ENCODE peak calls at places on chromosomes 7 and 10, in eight cellular contexts. I is pancreas, P is spleen, T is A549, S is breast epithelium, Y is ovary, F is mammary epithelial cell, M is fibroblast of lung. V is an unnamed sample. For H3K4me1, the result is how much of the 10 kb centered on the place peaks cover.

GRCh38 chr7:87113077-87113476 is 39.2 kb upstream of the DMTF1 start:
- DNase-seq in S (no peak), M (peak), Y (no peak), F (no peak), P (no peak), T (no peak), I (peak), V (no peak)

GRCh38 chr10:72278668-72279393 is 5.1 kb downstream of the DDIT4 start:
- DNase-seq in T (no peak), P (no peak), Y (no peak), S (no peak), F (no peak), I (no peak), M (no peak), V (no peak)

GRCh38 chr10:15842493-15843169 is 17.7 kb downstream of the MINDY3 start:
- DNase-seq in P (no peak), T (no peak), M (peak), S (no peak), F (no peak), Y (no peak), I (no peak), V (no peak)

GRCh38 chr7:93194368-93194767 is 31.9 kb downstream of the HEPACAM2 start:
- DNase-seq in I (no peak), M (peak), S (no peak), P (no peak), Y (no peak), T (no peak), F (peak), V (no peak)

GRCh38 chr7:66429498-66430163 is 199.1 kb upstream of the KCTD7 start:
- DNase-seq in S (no peak), I (no peak), P (no peak), T (no peak), Y (no peak), F (peak), M (no peak), V (no peak)

GRCh38 chr10:43138757-43139241 is 554 bp downstream of the CSGALNACT2 start:
- DNase-seq in P (peak), M (peak), S (no peak), I (no peak), T (peak), F (peak), Y (no peak), V (no peak)

GRCh38 chr7:106417273-106417902 is 132.6 kb upstream of the NAMPT start:
- DNase-seq in I (no peak), S (no peak), T (peak), P (no peak), Y (no peak), F (peak), M (no peak), V (no peak)

GRCh38 chr10:92656266-92656961 is 33.3 kb upstream of the HHEX start:
- DNase-seq in P (no peak), I (no peak), F (no peak), T (no peak), M (no peak), S (no peak), Y (no peak), V (no peak)

GRCh38 chr7:41792099-41792498 is 89.2 kb upstream of the INHBA start:
- DNase-seq in M (no peak), T (no peak), Y (no peak), I (no peak), S (no peak), P (no peak), F (peak), V (no peak)

GRCh38 chr10:74011762-74012161 is 13.8 kb downstream of the VCL start:
- DNase-seq in T (no peak), I (no peak), Y (no peak), F (peak), S (no peak), P (no peak), M (peak), V (no peak)

GRCh38 chr7:1225462-1226154 is 7.1 kb upstream of the UNCX start:
- DNase-seq in F (no peak), I (no peak), P (no peak), Y (no peak), S (no peak), T (peak), M (no peak), V (peak)

GRCh38 chr7:151272877-151273276 is 24.4 kb upstream of the SMARCD3 start:
- DNase-seq in Y (no peak), I (no peak), S (no peak), P (no peak), F (no peak), T (no peak), M (no peak), V (no peak)

GRCh38 chr7:1369856-1370657 is 89.2 kb downstream of the MICALL2 start:
- DNase-seq in S (no peak), M (no peak), T (no peak), Y (no peak), F (no peak), P (no peak), I (no peak), V (no peak)

GRCh38 chr10:122388287-122388997 is 13.9 kb downstream of the PLEKHA1 start:
- DNase-seq in T (no peak), S (no peak), I (no peak), Y (no peak), M (no peak), F (no peak), P (no peak), V (no peak)

GRCh38 chr7:140478361-140479061 is 794 bp downstream of the MKRN1 start:
- DNase-seq in T (peak), P (no peak), Y (peak), M (peak), S (peak), I (peak), F (peak), V (no peak)

GRCh38 chr7:26147030-26147429 is 5.0 kb upstream of the NFE2L3 start:
- DNase-seq in Y (no peak), P (no peak), S (no peak), I (no peak), M (no peak), T (no peak), F (peak), V (no peak)

GRCh38 chr10:24762966-24763623 is 39.4 kb upstream of the ARHGAP21 start:
- DNase-seq in S (no peak), P (no peak), I (no peak), T (peak), F (peak), Y (no peak), M (peak), V (no peak)

GRCh38 chr7:36949711-36950600 is 225.7 kb upstream of the AOAH start:
- DNase-seq in Y (no peak), S (no peak), F (no peak), T (no peak), P (no peak), I (peak), M (no peak), V (no peak)

GRCh38 chr10:101694056-101694673 is 805 bp downstream of the FBXW4 start:
- DNase-seq in T (peak), F (peak), Y (peak), P (peak), S (peak), M (peak), I (peak), V (peak)

GRCh38 chr7:80815733-80816132 is 103.1 kb downstream of the SEMA3C start:
- DNase-seq in P (no peak), F (no peak), Y (no peak), S (no peak), M (peak), T (no peak), I (no peak), V (no peak)

GRCh38 chr10:58715056-58715455 is 202.4 kb downstream of the BICC1 start:
- DNase-seq in I (no peak), Y (no peak), S (no peak), T (no peak), F (no peak), P (no peak), M (no peak), V (no peak)

GRCh38 chr7:20647908-20648776 is 32.7 kb downstream of the ABCB5 start:
- DNase-seq in S (no peak), M (peak), P (no peak), Y (no peak), F (peak), T (peak), I (no peak), V (peak)

GRCh38 chr7:45682836-45683555 is 108.8 kb downstream of the ADCY1 start:
- DNase-seq in F (peak), T (no peak), S (no peak), I (no peak), P (peak), M (no peak), Y (no peak), V (no peak)

GRCh38 chr7:27173412-27174076 is 576 bp downstream of the HOXA10 start:
- DNase-seq in S (peak), P (peak), M (no peak), I (no peak), Y (peak), F (no peak), T (no peak), V (no peak)

GRCh38 chr10:114550756-114551290 is 107.3 kb downstream of the ABLIM1 start:
- DNase-seq in T (peak), M (peak), Y (no peak), P (no peak), S (no peak), I (no peak), F (no peak), V (no peak)

GRCh38 chr10:7239312-7239985 is 171.4 kb downstream of the SFMBT2 start:
- DNase-seq in P (no peak), T (no peak), M (no peak), S (no peak), F (no peak), I (no peak), Y (no peak), V (no peak)

GRCh38 chr10:78654047-78654590 is 414.6 kb upstream of the ZMIZ1 start:
- DNase-seq in I (no peak), P (no peak), S (no peak), M (no peak), F (no peak), T (no peak), Y (no peak), V (no peak)

GRCh38 chr7:148622887-148623585 is 32.5 kb downstream of the C7orf33 start:
- DNase-seq in P (no peak), F (no peak), M (peak), Y (no peak), T (no peak), I (no peak), S (no peak), V (peak)

GRCh38 chr10:72331575-72332422 is 22.9 kb downstream of the DNAJB12 start:
- DNase-seq in F (peak), S (peak), P (peak), Y (peak), T (no peak), M (peak), I (peak), V (peak)

GRCh38 chr10:130875116-130875515 is 436.4 kb downstream of the TCERG1L start:
- DNase-seq in M (no peak), P (no peak), I (no peak), Y (no peak), F (no peak), S (no peak), T (no peak), V (no peak)

GRCh38 chr7:67842571-67842970 is 845.9 kb downstream of the TYW1 start:
- DNase-seq in Y (no peak), M (no peak), T (no peak), P (no peak), S (no peak), F (no peak), I (no peak), V (no peak)

GRCh38 chr10:122295423-122295947 is 24.4 kb downstream of the BTBD16 start:
- DNase-seq in P (no peak), I (peak), T (no peak), M (no peak), Y (no peak), S (no peak), F (no peak), V (no peak)

GRCh38 chr10:119211176-119211575 is 3.8 kb downstream of the GRK5 start:
- DNase-seq in T (no peak), S (no peak), P (no peak), M (peak), Y (no peak), I (no peak), F (no peak), V (no peak)

GRCh38 chr7:66970310-66970709 is 25.1 kb downstream of the SBDS start:
- DNase-seq in S (no peak), P (peak), T (no peak), F (no peak), Y (no peak), I (no peak), M (no peak), V (no peak)

GRCh38 chr7:101885597-101885955 is 68.2 kb downstream of the CUX1 start:
- DNase-seq in T (no peak), F (no peak), P (no peak), M (no peak), S (no peak), Y (no peak), I (no peak), V (no peak)

GRCh38 chr10:104981995-104982394 is 340.9 kb downstream of the SORCS3 start:
- DNase-seq in F (no peak), P (no peak), M (no peak), I (no peak), S (no peak), T (no peak), Y (no peak), V (no peak)

GRCh38 chr7:116565981-116566380 is 41.1 kb downstream of the CAV1 start:
- DNase-seq in P (no peak), Y (no peak), I (no peak), T (no peak), M (no peak), S (no peak), F (no peak), V (no peak)

GRCh38 chr7:151586531-151587270 is 67.0 kb upstream of the RHEB start:
- DNase-seq in P (no peak), I (no peak), M (no peak), F (no peak), T (no peak), Y (no peak), S (no peak), V (no peak)

GRCh38 chr7:90610105-90610504 is 14.0 kb downstream of the CDK14 start:
- DNase-seq in P (no peak), I (no peak), Y (no peak), M (no peak), T (no peak), S (no peak), F (no peak), V (no peak)
- H3K4me1 ChIP-seq in P (under half), I (under half), Y (under half), M (under half), T (under half), S (under half), F (under half), V (under half)

DNA sequence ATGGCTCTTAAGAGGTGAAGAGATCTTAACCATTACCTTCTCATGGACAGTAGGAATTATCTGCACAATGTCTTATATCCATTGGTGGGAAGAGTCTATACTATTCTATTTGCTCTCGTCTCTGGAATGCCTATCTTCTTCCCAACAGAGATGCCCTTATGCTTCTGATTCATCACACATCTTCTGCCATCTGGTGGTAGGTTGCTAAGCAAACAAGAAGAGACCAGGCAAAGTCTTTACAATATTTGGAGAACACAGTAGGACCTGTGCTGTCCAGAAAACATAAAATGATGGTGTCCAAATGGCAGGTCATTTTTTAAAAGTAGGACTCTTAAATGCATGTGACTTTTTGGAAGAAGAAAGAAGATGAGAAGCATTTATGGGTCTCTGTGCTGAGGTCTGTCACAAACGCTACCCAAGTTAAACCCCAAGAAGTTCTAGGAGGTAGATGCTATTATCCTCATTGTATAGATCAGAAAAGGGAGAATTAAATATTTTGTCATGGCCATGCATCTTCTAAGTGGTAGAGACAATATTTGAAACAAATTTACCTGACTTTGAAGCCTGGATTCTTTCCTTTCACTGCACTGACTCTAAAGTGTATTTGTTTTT is 67.8 kb upstream of the NXPH1 start:
- DNase-seq in M (no peak), Y (no peak), T (no peak), I (no peak), S (no peak), P (no peak), F (peak), V (peak)
- TF ChIP-seq CTCF in M (no peak), Y (no peak), T (peak), I (no peak), S (no peak), P (no peak), F (peak), V (peak)

DNA sequence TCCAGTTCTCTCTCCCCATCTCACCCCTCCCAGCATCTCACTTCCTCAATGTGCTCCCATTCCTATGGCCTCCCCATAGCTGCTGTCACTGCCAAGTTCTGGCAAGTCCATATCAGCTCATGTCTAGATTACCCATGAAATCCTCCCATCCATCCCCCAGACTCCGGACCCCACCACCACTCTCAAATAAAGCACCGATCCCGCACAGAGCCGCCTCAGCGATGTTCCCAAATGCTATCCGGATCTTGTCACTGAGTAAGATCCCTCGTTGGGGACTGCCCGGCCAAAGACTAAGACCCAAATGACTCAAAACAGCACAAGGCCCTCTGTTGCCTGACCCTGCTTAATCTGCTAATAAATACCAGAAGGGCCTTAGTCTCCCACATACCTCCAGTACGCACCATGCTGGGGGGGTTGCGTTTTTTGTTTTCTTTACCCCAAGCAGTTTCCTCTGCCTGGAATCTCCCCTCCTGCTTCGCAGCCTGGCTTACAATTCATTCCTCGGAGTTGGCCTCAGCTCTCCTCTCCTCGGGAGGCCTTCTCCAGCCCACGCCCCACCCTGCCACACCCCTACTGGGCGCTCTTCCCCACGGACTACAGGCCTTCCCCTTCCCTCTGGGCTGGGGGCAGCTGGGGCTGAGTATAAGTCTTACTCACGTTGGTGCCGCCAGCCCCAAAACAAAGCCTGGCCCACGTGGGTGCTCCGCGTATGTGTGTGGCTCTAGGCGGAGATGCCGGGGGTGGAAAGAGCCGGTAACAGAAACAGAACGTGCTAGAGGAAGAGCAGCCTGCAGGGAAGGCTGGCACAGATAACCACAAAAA is 1.8 kb upstream of the DUSP5 start:
- DNase-seq in P (peak), Y (no peak), F (peak), M (peak), T (peak), S (no peak), I (no peak), V (peak)
- H3K4me1 ChIP-seq in P (under half), Y (under half), F (under half), M (under half), T (half or more), S (under half), I (under half), V (under half)

DNA sequence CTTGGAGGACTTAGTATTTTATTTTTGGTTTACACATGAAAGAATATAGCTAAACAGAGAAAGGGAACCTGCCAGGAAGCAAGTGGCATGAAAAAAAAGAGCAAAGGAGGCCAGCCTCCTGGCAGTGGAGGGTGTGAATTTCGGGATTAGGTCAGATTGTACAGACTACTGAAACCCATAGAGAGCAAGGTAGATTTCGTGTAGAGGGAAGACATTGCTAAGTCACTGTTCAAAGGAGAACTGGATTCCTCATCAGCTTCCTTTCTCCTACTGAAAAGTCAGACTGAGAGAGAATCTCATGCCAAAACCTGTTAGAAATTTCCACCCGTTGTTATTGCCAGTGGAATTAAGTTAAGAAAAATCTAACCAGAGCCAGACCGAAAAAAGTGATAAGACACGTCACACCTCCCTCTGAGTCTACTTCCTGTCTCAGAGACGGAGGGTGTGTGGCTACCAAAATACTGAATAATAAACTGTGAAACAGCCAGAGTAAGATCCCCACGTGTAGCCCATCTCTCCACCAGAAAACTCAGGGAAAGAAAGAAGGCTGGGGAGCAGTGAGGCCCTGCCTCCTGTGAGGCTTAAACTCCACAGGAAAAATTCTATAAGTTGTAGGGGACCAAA is 118.8 kb downstream of the SKIDA1 start:
- DNase-seq in S (no peak), F (no peak), M (peak), Y (no peak), T (no peak), I (no peak), P (no peak), V (no peak)
- TF ChIP-seq CTCF in S (no peak), F (no peak), M (no peak), Y (no peak), T (no peak), I (no peak), P (no peak), V (no peak)

GRCh38 chr10:96263173-96263572 is 8.2 kb downstream of the BLNK start:
- DNase-seq in T (no peak), F (no peak), M (no peak), P (no peak), S (no peak), I (no peak), Y (no peak), V (no peak)
- H3K4me1 ChIP-seq in T (under half), F (under half), M (under half), P (under half), S (under half), I (under half), Y (under half), V (under half)

GRCh38 chr10:45420453-45421192 is 46.6 kb downstream of the ALOX5 start:
- DNase-seq in F (peak), Y (peak), M (peak), T (no peak), I (peak), S (peak), P (peak), V (no peak)
- TF ChIP-seq CTCF in F (no peak), Y (no peak), M (no peak), T (no peak), I (no peak), S (no peak), P (no peak), V (no peak)

GRCh38 chr10:112365014-112365432 is 8.9 kb upstream of the ACSL5 start:
- DNase-seq in S (no peak), Y (no peak), P (no peak), T (no peak), I (no peak), F (no peak), M (no peak), V (no peak)
- H3K4me1 ChIP-seq in S (under half), Y (under half), P (under half), T (under half), I (under half), F (under half), M (under half), V (under half)

GRCh38 chr10:87865201-87866025 is 2.0 kb downstream of the PTEN start:
- DNase-seq in S (no peak), F (peak), T (no peak), Y (no peak), M (no peak), I (no peak), P (no peak), V (no peak)

GRCh38 chr10:87867453-87867852 is 4.0 kb downstream of the PTEN start:
- DNase-seq in S (no peak), I (no peak), M (no peak), Y (no peak), P (no peak), T (no peak), F (peak), V (no peak)

GRCh38 chr10:87866575-87866974 is 3.1 kb downstream of the PTEN start:
- DNase-seq in P (no peak), S (no peak), F (peak), T (no peak), I (no peak), Y (no peak), M (no peak), V (no peak)

GRCh38 chr10:87870154-87870553 is 6.7 kb downstream of the PTEN start:
- DNase-seq in S (no peak), T (no peak), I (no peak), P (no peak), M (no peak), Y (no peak), F (no peak), V (no peak)

GRCh38 chr10:87868277-87868676 is 4.9 kb downstream of the PTEN start:
- DNase-seq in I (no peak), P (no peak), S (no peak), M (no peak), F (peak), Y (no peak), T (no peak), V (no peak)
- TF ChIP-seq CTCF in I (no peak), P (no peak), S (no peak), M (no peak), F (no peak), Y (no peak), T (no peak), V (no peak)